ENCODE peak calls at places on chromosomes 13 and 19, in seven cellular contexts. One of them, this sample, is unnamed.

GRCh38 chr13:44267966-44268365 is 105.7 kb upstream of the SERP2 start:
- DNase-seq in caudate nucleus: no peak
- DNase-seq in right lobe of liver: no peak
- DNase-seq in fibroblast of lung: peak
- DNase-seq in left lung: no peak
- DNase-seq in CD8-positive, alpha-beta memory T cell: no peak
- DNase-seq in heart right ventricle: no peak
- DNase-seq in this sample: no peak

GRCh38 chr13:110454227-110454859 is 107.2 kb downstream of the RAB20 start:
- DNase-seq in caudate nucleus: no peak
- DNase-seq in right lobe of liver: no peak
- DNase-seq in fibroblast of lung: no peak
- DNase-seq in left lung: peak
- DNase-seq in CD8-positive, alpha-beta memory T cell: no peak
- DNase-seq in heart right ventricle: no peak
- DNase-seq in this sample: no peak

GRCh38 chr13:79401259-79402071 is 4.6 kb downstream of the RBM26 start:
- DNase-seq in caudate nucleus: no peak
- DNase-seq in right lobe of liver: no peak
- DNase-seq in fibroblast of lung: no peak
- DNase-seq in left lung: no peak
- DNase-seq in CD8-positive, alpha-beta memory T cell: no peak
- DNase-seq in heart right ventricle: no peak
- DNase-seq in this sample: no peak

GRCh38 chr13:66329988-66330429 is 900.1 kb downstream of the PCDH9 start:
- DNase-seq in caudate nucleus: no peak
- DNase-seq in right lobe of liver: no peak
- DNase-seq in fibroblast of lung: peak
- DNase-seq in left lung: no peak
- DNase-seq in CD8-positive, alpha-beta memory T cell: no peak
- DNase-seq in heart right ventricle: no peak
- DNase-seq in this sample: no peak

GRCh38 chr19:48560095-48560530 is 8.1 kb downstream of the SULT2B1 start:
- DNase-seq in caudate nucleus: no peak
- DNase-seq in right lobe of liver: no peak
- DNase-seq in fibroblast of lung: no peak
- DNase-seq in left lung: no peak
- DNase-seq in CD8-positive, alpha-beta memory T cell: no peak
- DNase-seq in heart right ventricle: no peak
- DNase-seq in this sample: no peak

GRCh38 chr19:50794074-50794777 is 4.0 kb downstream of the ACP4 start:
- DNase-seq in caudate nucleus: no peak
- DNase-seq in right lobe of liver: no peak
- DNase-seq in fibroblast of lung: no peak
- DNase-seq in left lung: no peak
- DNase-seq in CD8-positive, alpha-beta memory T cell: no peak
- DNase-seq in heart right ventricle: no peak
- DNase-seq in this sample: no peak

GRCh38 chr13:85665286-85665685 is 133.9 kb downstream of the SLITRK6 start:
- DNase-seq in caudate nucleus: no peak
- DNase-seq in right lobe of liver: no peak
- DNase-seq in fibroblast of lung: peak
- DNase-seq in left lung: no peak
- DNase-seq in CD8-positive, alpha-beta memory T cell: no peak
- DNase-seq in heart right ventricle: no peak
- DNase-seq in this sample: no peak

GRCh38 chr13:93118081-93118615 is 108.5 kb upstream of the GPC6 start:
- DNase-seq in caudate nucleus: no peak
- DNase-seq in right lobe of liver: no peak
- DNase-seq in fibroblast of lung: no peak
- DNase-seq in left lung: no peak
- DNase-seq in CD8-positive, alpha-beta memory T cell: no peak
- DNase-seq in heart right ventricle: no peak
- DNase-seq in this sample: no peak

GRCh38 chr13:80361298-80361697 is 20.4 kb upstream of the SPRY2 start:
- DNase-seq in caudate nucleus: no peak
- DNase-seq in right lobe of liver: no peak
- DNase-seq in fibroblast of lung: no peak
- DNase-seq in left lung: no peak
- DNase-seq in CD8-positive, alpha-beta memory T cell: no peak
- DNase-seq in heart right ventricle: no peak
- DNase-seq in this sample: no peak

DNA sequence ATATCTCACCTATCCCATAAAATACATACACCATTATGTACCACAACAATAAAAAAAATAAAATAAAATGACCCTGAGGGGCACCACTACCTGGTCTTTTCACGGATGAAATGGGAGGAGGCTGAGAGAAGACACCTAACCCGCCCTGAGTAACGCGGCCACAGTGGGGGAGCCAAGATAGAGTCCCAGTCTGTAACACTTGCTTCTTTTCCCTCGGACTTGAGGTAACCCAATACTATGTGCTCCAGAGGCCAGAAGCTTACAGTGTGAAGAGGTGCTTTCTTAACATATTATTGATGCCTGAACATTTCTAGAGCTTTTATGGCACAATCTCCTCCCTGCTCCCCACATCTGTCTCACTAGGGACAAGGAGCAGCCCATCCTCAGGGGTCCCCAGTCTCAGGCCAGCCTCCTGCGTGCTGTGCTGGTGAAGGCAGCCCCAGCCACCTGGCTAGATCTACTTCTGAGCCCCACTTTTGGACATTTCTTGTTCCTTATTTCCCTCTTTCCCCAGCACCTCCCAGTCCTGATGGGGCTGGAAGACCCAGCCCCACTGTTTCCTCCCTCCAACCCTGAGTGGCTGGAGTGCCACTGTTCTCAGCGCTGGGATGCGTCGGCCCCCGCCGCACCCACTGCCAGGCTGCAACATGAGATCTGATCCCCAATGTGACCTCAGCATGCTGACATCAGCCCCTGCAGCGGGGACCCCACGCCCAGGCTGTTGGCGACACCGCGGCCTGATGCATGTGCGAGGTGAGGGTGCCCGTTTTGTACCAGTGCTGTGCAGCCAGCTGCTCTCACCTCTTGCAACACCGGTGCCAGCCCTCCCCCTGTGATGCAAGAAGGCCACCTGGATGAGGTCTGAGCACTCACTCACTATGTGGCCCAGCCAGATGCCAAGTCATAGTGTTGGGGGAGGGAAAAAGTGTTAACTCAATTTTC is 143.3 kb downstream of the DCLK1 start:
- DNase-seq in caudate nucleus: no peak
- DNase-seq in right lobe of liver: no peak
- DNase-seq in fibroblast of lung: no peak
- DNase-seq in left lung: no peak
- DNase-seq in CD8-positive, alpha-beta memory T cell: no peak
- DNase-seq in heart right ventricle: no peak
- DNase-seq in this sample: no peak
- H3K27ac ChIP-seq in caudate nucleus: no peak
- H3K27ac ChIP-seq in right lobe of liver: no peak
- H3K27ac ChIP-seq in fibroblast of lung: no peak
- H3K27ac ChIP-seq in left lung: no peak
- H3K27ac ChIP-seq in CD8-positive, alpha-beta memory T cell: no peak
- H3K27ac ChIP-seq in heart right ventricle: no peak
- H3K27ac ChIP-seq in this sample: no peak

GRCh38 chr13:46168818-46169217 is 13.2 kb downstream of the LCP1 start:
- DNase-seq in caudate nucleus: no peak
- DNase-seq in right lobe of liver: no peak
- DNase-seq in fibroblast of lung: no peak
- DNase-seq in left lung: no peak
- DNase-seq in CD8-positive, alpha-beta memory T cell: no peak
- DNase-seq in heart right ventricle: no peak
- DNase-seq in this sample: no peak
- H3K27ac ChIP-seq in caudate nucleus: no peak
- H3K27ac ChIP-seq in right lobe of liver: no peak
- H3K27ac ChIP-seq in fibroblast of lung: no peak
- H3K27ac ChIP-seq in left lung: peak
- H3K27ac ChIP-seq in CD8-positive, alpha-beta memory T cell: no peak
- H3K27ac ChIP-seq in heart right ventricle: no peak
- H3K27ac ChIP-seq in this sample: no peak

GRCh38 chr19:18308051-18308947 is 14.6 kb downstream of the LSM4 start:
- DNase-seq in caudate nucleus: no peak
- DNase-seq in right lobe of liver: peak
- DNase-seq in fibroblast of lung: no peak
- DNase-seq in left lung: no peak
- DNase-seq in CD8-positive, alpha-beta memory T cell: no peak
- DNase-seq in heart right ventricle: no peak
- DNase-seq in this sample: no peak
- H3K27ac ChIP-seq in caudate nucleus: peak
- H3K27ac ChIP-seq in right lobe of liver: no peak
- H3K27ac ChIP-seq in fibroblast of lung: no peak
- H3K27ac ChIP-seq in left lung: peak
- H3K27ac ChIP-seq in CD8-positive, alpha-beta memory T cell: no peak
- H3K27ac ChIP-seq in heart right ventricle: peak
- H3K27ac ChIP-seq in this sample: peak

GRCh38 chr13:33144358-33144784 is 128.1 kb downstream of the KL start:
- DNase-seq in caudate nucleus: peak
- DNase-seq in right lobe of liver: no peak
- DNase-seq in fibroblast of lung: no peak
- DNase-seq in left lung: no peak
- DNase-seq in CD8-positive, alpha-beta memory T cell: no peak
- DNase-seq in heart right ventricle: no peak
- DNase-seq in this sample: no peak

GRCh38 chr13:33147832-33148231 is 131.6 kb downstream of the KL start:
- DNase-seq in caudate nucleus: no peak
- DNase-seq in right lobe of liver: no peak
- DNase-seq in fibroblast of lung: no peak
- DNase-seq in left lung: no peak
- DNase-seq in CD8-positive, alpha-beta memory T cell: no peak
- DNase-seq in heart right ventricle: no peak
- DNase-seq in this sample: no peak

GRCh38 chr13:33150146-33150545 is 133.9 kb downstream of the KL start:
- DNase-seq in caudate nucleus: no peak
- DNase-seq in right lobe of liver: no peak
- DNase-seq in fibroblast of lung: peak
- DNase-seq in left lung: no peak
- DNase-seq in CD8-positive, alpha-beta memory T cell: no peak
- DNase-seq in heart right ventricle: no peak
- DNase-seq in this sample: no peak

GRCh38 chr13:33146843-33147611 is 130.8 kb downstream of the KL start:
- DNase-seq in caudate nucleus: no peak
- DNase-seq in right lobe of liver: no peak
- DNase-seq in fibroblast of lung: no peak
- DNase-seq in left lung: no peak
- DNase-seq in CD8-positive, alpha-beta memory T cell: no peak
- DNase-seq in heart right ventricle: no peak
- DNase-seq in this sample: no peak

DNA sequence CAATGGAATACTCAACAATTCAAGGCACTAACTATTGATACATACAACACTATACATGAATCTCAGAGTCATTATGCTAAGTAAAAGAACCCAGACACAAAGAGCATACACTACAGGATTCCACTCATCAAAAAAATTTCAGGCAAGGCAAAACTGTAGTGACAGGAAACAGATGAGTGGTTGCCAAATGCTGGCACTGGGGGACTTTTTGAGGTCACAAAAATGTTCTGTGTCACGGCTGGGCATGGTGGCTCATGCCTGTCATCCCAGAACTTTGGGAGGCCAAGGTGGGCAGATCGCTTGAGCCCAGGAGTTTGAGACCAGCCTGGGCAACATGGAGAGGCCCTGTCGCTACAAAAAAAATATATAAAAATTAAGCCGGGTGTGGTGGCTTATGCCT is 129.4 kb downstream of the KL start:
- DNase-seq in caudate nucleus: no peak
- DNase-seq in right lobe of liver: no peak
- DNase-seq in fibroblast of lung: no peak
- DNase-seq in left lung: no peak
- DNase-seq in CD8-positive, alpha-beta memory T cell: no peak
- DNase-seq in heart right ventricle: no peak
- DNase-seq in this sample: no peak
- H3K27ac ChIP-seq in caudate nucleus: no peak
- H3K27ac ChIP-seq in right lobe of liver: no peak
- H3K27ac ChIP-seq in fibroblast of lung: no peak
- H3K27ac ChIP-seq in left lung: no peak
- H3K27ac ChIP-seq in CD8-positive, alpha-beta memory T cell: no peak
- H3K27ac ChIP-seq in heart right ventricle: peak
- H3K27ac ChIP-seq in this sample: no peak